ENCODE peak calls at places on chromosomes 1 and 21, in four cellular contexts. T is HCT116, Y is GM23338, N is K562. O is an unnamed sample.

GRCh38 chr1:165408518-165408917 is 36.4 kb downstream of the RXRG start:
- DNase-seq in N (peak; percentile 57), T (peak; percentile 45), Y (peak; percentile 85), O (peak; percentile 29)

GRCh38 chr1:112373841-112374240 is 22.2 kb upstream of the CTTNBP2NL start:
- DNase-seq in Y (no peak), T (no peak), N (no peak), O (no peak)

GRCh38 chr1:24003331-24003972 is 23.3 kb upstream of the SRSF10 start:
- DNase-seq in N (no peak), Y (peak; percentile 59), T (no peak), O (no peak)

GRCh38 chr1:145916745-145917144 is 1.8 kb downstream of the PEX11B start:
- DNase-seq in Y (no peak), N (peak; percentile 12), T (no peak), O (no peak)

GRCh38 chr1:227244339-227245118 is 73.8 kb downstream of the CDC42BPA start:
- DNase-seq in N (peak; percentile 33), T (no peak), Y (no peak), O (no peak)

GRCh38 chr1:81702903-81703302 is 97.8 kb upstream of the ADGRL2 start:
- DNase-seq in Y (no peak), T (no peak), N (no peak), O (no peak)

GRCh38 chr21:46600978-46601377 is 3.9 kb downstream of the S100B start:
- DNase-seq in T (no peak), Y (no peak), N (no peak), O (no peak)

GRCh38 chr1:22557341-22557950 is 5.8 kb upstream of the EPHA8 start:
- DNase-seq in Y (no peak), T (no peak), N (no peak), O (no peak)

GRCh38 chr1:113133759-113134158 is 60.8 kb downstream of the LRIG2 start:
- DNase-seq in T (no peak), N (no peak), Y (no peak), O (no peak)

GRCh38 chr21:37159053-37159776 is 86.2 kb downstream of the TTC3 start:
- DNase-seq in Y (no peak), T (no peak), N (no peak), O (no peak)

GRCh38 chr1:198560093-198560638 is 19.7 kb upstream of the ATP6V1G3 start:
- DNase-seq in N (peak; percentile 11), T (no peak), Y (no peak), O (no peak)

GRCh38 chr1:6200188-6200809 is 904 bp upstream of the RPL22 start:
- DNase-seq in T (no peak), Y (no peak), N (no peak), O (no peak)

GRCh38 chr1:20483833-20484525 is 2.0 kb downstream of the CAMK2N1 start:
- DNase-seq in N (no peak), Y (peak; percentile 69), T (no peak), O (peak; percentile 46)

GRCh38 chr1:183293856-183294255 is 107.8 kb downstream of the LAMC2 start:
- DNase-seq in N (no peak), Y (peak; percentile 51), T (no peak), O (no peak)

GRCh38 chr1:181894439-181894859 is 167.1 kb downstream of the ZNF648 start:
- DNase-seq in T (no peak), N (peak; percentile 50), Y (no peak), O (no peak)

GRCh38 chr1:53580009-53580400 is 120.8 kb downstream of the DMRTB1 start:
- DNase-seq in Y (no peak), T (no peak), N (no peak), O (no peak)

GRCh38 chr1:147567594-147568381 is 26.5 kb downstream of the BCL9 start:
- DNase-seq in N (no peak), T (no peak), Y (peak; percentile 86), O (peak; percentile 24)

GRCh38 chr21:29715089-29715488 is 224.7 kb downstream of the GRIK1 start:
- DNase-seq in T (no peak), Y (no peak), N (no peak), O (no peak)

GRCh38 chr1:56569661-56570060 is 9.7 kb downstream of the PLPP3 start:
- DNase-seq in T (no peak), Y (no peak), N (no peak), O (no peak)

GRCh38 chr1:94739521-94740061 is 80.6 kb upstream of the SLC44A3 start:
- DNase-seq in N (no peak), Y (no peak), T (no peak), O (no peak)

GRCh38 chr21:45302082-45303061 is 14.7 kb upstream of the POFUT2 start:
- DNase-seq in T (no peak), Y (no peak), N (no peak), O (no peak)

GRCh38 chr1:172352435-172352834 is 68.0 kb upstream of the C1orf105 start:
- DNase-seq in N (no peak), Y (no peak), T (peak; percentile 73), O (no peak)

GRCh38 chr1:233172201-233172600 is 123.3 kb downstream of the PCNX2 start:
- DNase-seq in Y (peak; percentile 17), T (peak; percentile 31), N (no peak), O (no peak)

GRCh38 chr1:37458551-37458950 is 15.8 kb upstream of the ZC3H12A start:
- DNase-seq in T (no peak), N (no peak), Y (no peak), O (no peak)

GRCh38 chr1:37452416-37452815 is 22.0 kb upstream of the ZC3H12A start:
- DNase-seq in T (no peak), Y (no peak), N (no peak), O (no peak)

GRCh38 chr1:37456614-37457013 is 17.8 kb upstream of the ZC3H12A start:
- DNase-seq in N (no peak), T (no peak), Y (no peak), O (no peak)

GRCh38 chr1:37453647-37454046 is 20.7 kb upstream of the ZC3H12A start:
- DNase-seq in T (no peak), N (no peak), Y (no peak), O (no peak)

GRCh38 chr1:37455516-37455915 is 18.9 kb upstream of the ZC3H12A start:
- DNase-seq in N (no peak), Y (no peak), T (no peak), O (no peak)
- H2AFZ ChIP-seq in N (peak overlapping the region; percentile 98), Y (peak overlapping the region; percentile 84), T (no peak overlapping the region), O (peak overlapping the region; percentile 65)

GRCh38 chr1:98733782-98734112 is 72.2 kb downstream of the SNX7 start:
- DNase-seq in Y (no peak), N (no peak), T (no peak), O (no peak)

GRCh38 chr1:98737835-98738234 is 76.3 kb downstream of the SNX7 start:
- DNase-seq in N (no peak), T (no peak), Y (no peak), O (no peak)

DNA sequence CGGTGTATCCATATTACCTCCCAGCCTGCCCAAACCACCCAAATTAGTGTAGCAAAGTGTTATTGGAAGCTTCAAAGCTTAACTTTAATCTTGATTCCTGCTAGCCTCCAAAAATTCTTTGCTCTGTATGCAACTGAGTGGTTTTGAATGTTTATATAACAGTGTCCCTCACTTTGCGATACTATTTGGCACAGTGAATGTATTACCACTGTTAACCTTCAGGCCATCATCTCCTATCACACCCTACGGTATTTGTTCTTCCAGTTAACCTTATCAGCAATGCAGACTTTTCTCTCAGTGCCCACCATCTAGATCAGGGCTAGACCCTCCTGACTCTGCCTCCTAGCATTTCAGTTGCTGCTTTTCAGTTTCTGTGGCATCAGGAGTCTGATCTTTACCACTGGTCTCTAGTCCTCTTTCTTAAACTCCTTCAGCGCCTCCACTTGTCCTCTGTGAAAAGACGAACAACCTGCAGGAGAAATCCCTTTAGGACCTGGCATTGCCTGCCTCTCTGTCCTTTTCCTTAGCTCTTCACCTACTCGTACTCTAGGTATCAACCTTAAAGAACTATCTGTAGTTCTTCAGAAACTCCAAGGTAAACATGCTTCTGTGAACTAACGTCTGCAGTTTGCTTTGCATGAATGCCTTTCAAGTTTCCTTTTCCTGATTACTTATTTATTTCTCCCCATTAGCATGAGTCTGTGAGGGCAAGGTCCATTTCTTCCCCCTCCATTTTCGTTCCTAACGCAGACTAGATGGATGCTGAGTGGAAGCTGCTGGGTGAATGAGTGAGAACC is 71.7 kb downstream of the SNX7 start:
- DNase-seq in N (no peak), Y (no peak), T (no peak), O (no peak)
- H2AFZ ChIP-seq in N (no peak overlapping the region), Y (no peak overlapping the region), T (no peak overlapping the region), O (no peak overlapping the region)

GRCh38 chr1:155037043-155037442 is 3.4 kb downstream of the DCST1 start:
- DNase-seq in Y (no peak), N (no peak), T (no peak), O (no peak)

GRCh38 chr1:155039308-155039669 is 5.7 kb downstream of the DCST1 start:
- DNase-seq in T (no peak), N (no peak), Y (no peak), O (no peak)

GRCh38 chr1:155040358-155041093 is 6.9 kb downstream of the DCST1 start:
- DNase-seq in Y (no peak), T (no peak), N (no peak), O (no peak)

GRCh38 chr1:155038602-155039307 is 5.1 kb downstream of the DCST1 start:
- DNase-seq in Y (no peak), N (no peak), T (no peak), O (no peak)

DNA sequence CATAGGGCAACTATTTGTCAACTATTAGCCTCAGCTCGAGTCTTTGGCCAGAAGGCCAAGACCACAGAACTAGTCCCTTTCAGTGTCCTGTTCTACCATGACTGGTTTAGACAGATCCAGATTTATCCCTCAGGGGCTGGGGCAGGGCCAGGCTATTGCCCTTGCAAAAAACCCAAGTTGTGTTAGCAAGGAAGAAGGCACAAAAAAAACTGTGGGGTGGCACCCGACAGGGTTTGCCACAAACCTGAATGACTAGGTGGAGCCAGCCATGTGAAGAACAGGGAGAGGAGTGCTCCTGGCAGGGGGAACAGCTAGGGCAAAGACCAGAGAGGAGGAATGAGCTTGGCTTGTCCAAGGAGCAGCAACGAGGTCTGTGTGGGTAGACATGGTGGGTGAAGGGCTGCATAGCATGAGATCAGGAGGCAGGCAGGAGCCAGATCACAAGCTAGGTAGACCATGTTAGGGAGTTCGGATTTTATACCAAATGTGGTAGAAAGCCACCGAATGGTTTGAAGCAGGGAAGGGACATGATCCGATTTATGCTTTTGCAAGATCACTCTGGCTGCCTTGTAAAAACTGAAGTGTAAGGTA is 4.3 kb downstream of the DCST1 start:
- DNase-seq in Y (no peak), N (no peak), T (no peak), O (no peak)
- H2AFZ ChIP-seq in Y (no peak overlapping the region), N (no peak overlapping the region), T (no peak overlapping the region), O (no peak overlapping the region)

GRCh38 chr1:160741092-160741501 is 2.0 kb downstream of the SLAMF7 start:
- DNase-seq in N (no peak), T (no peak), Y (no peak), O (no peak)

GRCh38 chr1:160740133-160740688 is 1.2 kb downstream of the SLAMF7 start:
- DNase-seq in T (no peak), Y (no peak), N (no peak), O (no peak)

GRCh38 chr1:160741597-160742348 is 2.7 kb downstream of the SLAMF7 start:
- DNase-seq in Y (peak; percentile 41), N (no peak), T (no peak), O (no peak)

GRCh38 chr1:160738266-160738665 is 781 bp upstream of the SLAMF7 start:
- DNase-seq in N (no peak), T (no peak), Y (no peak), O (no peak)

DNA sequence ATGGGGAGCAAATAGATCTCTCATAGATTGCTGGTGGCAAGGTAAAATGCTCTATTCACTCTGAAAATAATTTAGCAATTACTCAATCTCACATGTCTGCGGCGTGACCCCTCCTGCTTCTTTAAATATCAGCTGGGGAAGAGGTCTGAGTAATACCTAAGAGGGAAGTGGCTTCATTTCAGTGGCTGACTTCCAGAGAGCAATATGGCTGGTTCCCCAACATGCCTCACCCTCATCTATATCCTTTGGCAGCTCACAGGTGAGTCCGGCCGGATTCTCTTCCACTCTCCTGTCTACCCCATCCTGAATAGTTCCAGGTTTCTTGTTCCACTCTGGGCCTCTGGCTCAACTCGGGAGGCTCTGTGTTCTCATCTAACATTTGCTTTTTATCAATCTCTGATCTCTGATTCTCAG is at the start of gene SLAMF7:
- DNase-seq in N (no peak), Y (no peak), T (no peak), O (no peak)
- H2AFZ ChIP-seq in N (no peak within 1 kb of the TSS), Y (peak within 1 kb of the TSS; percentile 75), T (peak within 1 kb of the TSS; percentile 66), O (no peak within 1 kb of the TSS)